ENCODE peak calls at places on chromosome 21, in eight cellular contexts. One of them, this sample, is unnamed.
A peak's percentile ranks its signal among the peaks of the same experiment; 100 is the strongest.

GRCh38 chr21:34133802-34134201 is 60.4 kb downstream of the MRPS6 start:
- DNase-seq in tibial artery: no peak
- DNase-seq in GM23248: no peak
- DNase-seq in spleen: no peak
- DNase-seq in CD4-positive, alpha-beta memory T cell: no peak
- DNase-seq in pancreas: no peak
- DNase-seq in aorta: no peak
- DNase-seq in uterus: no peak
- DNase-seq in this sample: no peak

GRCh38 chr21:29163381-29164115 is 33.1 kb downstream of the MAP3K7CL start:
- DNase-seq in tibial artery: no peak
- DNase-seq in GM23248: peak; percentile 44
- DNase-seq in spleen: no peak
- DNase-seq in CD4-positive, alpha-beta memory T cell: no peak
- DNase-seq in pancreas: no peak
- DNase-seq in aorta: no peak
- DNase-seq in uterus: no peak
- DNase-seq in this sample: no peak

GRCh38 chr21:29130234-29130993 is at the start of gene MAP3K7CL:
- DNase-seq in tibial artery: peak; percentile 67
- DNase-seq in GM23248: peak; percentile 100
- DNase-seq in spleen: no peak
- DNase-seq in CD4-positive, alpha-beta memory T cell: no peak
- DNase-seq in pancreas: no peak
- DNase-seq in aorta: peak; percentile 89
- DNase-seq in uterus: peak; percentile 63
- DNase-seq in this sample: peak; percentile 23

GRCh38 chr21:43359081-43359822 is 67.7 kb downstream of the SIK1 start:
- DNase-seq in tibial artery: no peak
- DNase-seq in GM23248: no peak
- DNase-seq in spleen: no peak
- DNase-seq in CD4-positive, alpha-beta memory T cell: no peak
- DNase-seq in pancreas: no peak
- DNase-seq in aorta: no peak
- DNase-seq in uterus: no peak
- DNase-seq in this sample: peak; percentile 10

GRCh38 chr21:16573581-16573980 is 843.8 kb downstream of the USP25 start:
- DNase-seq in tibial artery: no peak
- DNase-seq in GM23248: peak; percentile 69
- DNase-seq in spleen: no peak
- DNase-seq in CD4-positive, alpha-beta memory T cell: no peak
- DNase-seq in pancreas: no peak
- DNase-seq in aorta: no peak
- DNase-seq in uterus: no peak
- DNase-seq in this sample: no peak

GRCh38 chr21:38181101-38181500 is 75.7 kb upstream of the KCNJ15 start:
- DNase-seq in tibial artery: no peak
- DNase-seq in GM23248: peak; percentile 63
- DNase-seq in spleen: no peak
- DNase-seq in CD4-positive, alpha-beta memory T cell: no peak
- DNase-seq in pancreas: no peak
- DNase-seq in aorta: no peak
- DNase-seq in uterus: no peak
- DNase-seq in this sample: no peak

GRCh38 chr21:33670076-33670475 is 27.8 kb downstream of the ITSN1 start:
- DNase-seq in tibial artery: no peak
- DNase-seq in GM23248: peak; percentile 55
- DNase-seq in spleen: no peak
- DNase-seq in CD4-positive, alpha-beta memory T cell: no peak
- DNase-seq in pancreas: no peak
- DNase-seq in aorta: no peak
- DNase-seq in uterus: no peak
- DNase-seq in this sample: no peak

GRCh38 chr21:33266784-33267135 is 593 bp downstream of the IL10RB start:
- DNase-seq in tibial artery: no peak
- DNase-seq in GM23248: peak; percentile 34
- DNase-seq in spleen: peak; percentile 88
- DNase-seq in CD4-positive, alpha-beta memory T cell: no peak
- DNase-seq in pancreas: no peak
- DNase-seq in aorta: no peak
- DNase-seq in uterus: no peak
- DNase-seq in this sample: no peak

GRCh38 chr21:27677547-27677946 is 710.7 kb upstream of the ADAMTS5 start:
- DNase-seq in tibial artery: no peak
- DNase-seq in GM23248: no peak
- DNase-seq in spleen: no peak
- DNase-seq in CD4-positive, alpha-beta memory T cell: no peak
- DNase-seq in pancreas: no peak
- DNase-seq in aorta: no peak
- DNase-seq in uterus: no peak
- DNase-seq in this sample: no peak

GRCh38 chr21:26148834-26149354 is 21.7 kb downstream of the APP start:
- DNase-seq in tibial artery: no peak
- DNase-seq in GM23248: peak; percentile 81
- DNase-seq in spleen: no peak
- DNase-seq in CD4-positive, alpha-beta memory T cell: no peak
- DNase-seq in pancreas: no peak
- DNase-seq in aorta: no peak
- DNase-seq in uterus: no peak
- DNase-seq in this sample: no peak
- H3K4me1 ChIP-seq in tibial artery: no peaks in the 10 kb centered on the region
- H3K4me1 ChIP-seq in GM23248: peaks cover 26% of the 10 kb centered on the region
- H3K4me1 ChIP-seq in spleen: peaks cover 24% of the 10 kb centered on the region
- H3K4me1 ChIP-seq in CD4-positive, alpha-beta memory T cell: peaks cover 18% of the 10 kb centered on the region
- H3K4me1 ChIP-seq in pancreas: peaks cover 30% of the 10 kb centered on the region
- H3K4me1 ChIP-seq in aorta: peaks cover 4% of the 10 kb centered on the region
- H3K4me1 ChIP-seq in uterus: peaks cover 2% of the 10 kb centered on the region
- H3K4me1 ChIP-seq in this sample: peaks cover 18% of the 10 kb centered on the region

DNA sequence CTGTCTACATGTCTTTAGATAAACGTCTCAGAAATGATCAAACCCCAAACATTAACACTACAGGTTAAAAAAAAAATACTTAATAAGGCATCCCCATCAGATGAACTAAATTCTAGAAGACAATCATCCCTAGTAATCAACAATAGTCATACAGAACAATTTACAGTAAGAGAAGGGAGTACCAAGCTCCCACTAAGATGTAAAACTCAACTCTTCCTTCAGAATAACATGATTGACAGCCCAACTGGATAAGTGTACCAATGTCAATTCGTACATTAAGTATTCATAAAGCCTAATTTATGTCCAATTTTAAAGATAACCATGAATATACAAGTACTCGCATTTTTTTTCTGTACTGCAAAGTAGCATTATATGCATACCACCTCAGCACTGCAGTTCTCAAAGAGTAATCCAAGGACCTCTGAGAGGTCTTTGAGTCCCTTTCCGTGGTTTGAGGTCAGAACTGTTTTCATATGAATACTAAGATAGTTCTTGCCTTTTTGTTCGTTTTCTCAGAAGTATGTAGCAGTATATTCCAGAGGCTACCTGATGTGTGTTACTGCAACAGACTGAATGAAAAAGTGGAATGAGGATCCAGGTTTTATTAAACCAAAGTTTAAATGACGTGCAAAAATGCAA is 6.6 kb downstream of the SCAF4 start:
- DNase-seq in tibial artery: no peak
- DNase-seq in GM23248: no peak
- DNase-seq in spleen: no peak
- DNase-seq in CD4-positive, alpha-beta memory T cell: no peak
- DNase-seq in pancreas: no peak
- DNase-seq in aorta: no peak
- DNase-seq in uterus: no peak
- DNase-seq in this sample: no peak
- H3K4me1 ChIP-seq in tibial artery: no peaks in the 10 kb centered on the region
- H3K4me1 ChIP-seq in GM23248: peaks cover 17% of the 10 kb centered on the region
- H3K4me1 ChIP-seq in spleen: peaks cover 98% of the 10 kb centered on the region
- H3K4me1 ChIP-seq in CD4-positive, alpha-beta memory T cell: peaks cover 87% of the 10 kb centered on the region
- H3K4me1 ChIP-seq in pancreas: peaks cover 37% of the 10 kb centered on the region
- H3K4me1 ChIP-seq in aorta: no peaks in the 10 kb centered on the region
- H3K4me1 ChIP-seq in uterus: peaks cover 20% of the 10 kb centered on the region
- H3K4me1 ChIP-seq in this sample: peaks cover 33% of the 10 kb centered on the region

GRCh38 chr21:45529785-45530422 is 12.3 kb downstream of the SLC19A1 start:
- DNase-seq in tibial artery: no peak
- DNase-seq in GM23248: no peak
- DNase-seq in spleen: peak; percentile 23
- DNase-seq in CD4-positive, alpha-beta memory T cell: no peak
- DNase-seq in pancreas: no peak
- DNase-seq in aorta: peak; percentile 21
- DNase-seq in uterus: no peak
- DNase-seq in this sample: no peak

GRCh38 chr21:45528981-45529784 is 13.1 kb downstream of the SLC19A1 start:
- DNase-seq in tibial artery: no peak
- DNase-seq in GM23248: no peak
- DNase-seq in spleen: peak; percentile 75
- DNase-seq in CD4-positive, alpha-beta memory T cell: no peak
- DNase-seq in pancreas: peak; percentile 14
- DNase-seq in aorta: peak; percentile 61
- DNase-seq in uterus: no peak
- DNase-seq in this sample: no peak

GRCh38 chr21:45525910-45526306 is 16.3 kb downstream of the SLC19A1 start:
- DNase-seq in tibial artery: no peak
- DNase-seq in GM23248: no peak
- DNase-seq in spleen: peak; percentile 64
- DNase-seq in CD4-positive, alpha-beta memory T cell: no peak
- DNase-seq in pancreas: peak; percentile 17
- DNase-seq in aorta: peak; percentile 60
- DNase-seq in uterus: no peak
- DNase-seq in this sample: peak; percentile 7

GRCh38 chr21:45530423-45531113 is 11.7 kb downstream of the SLC19A1 start:
- DNase-seq in tibial artery: no peak
- DNase-seq in GM23248: no peak
- DNase-seq in spleen: peak; percentile 71
- DNase-seq in CD4-positive, alpha-beta memory T cell: no peak
- DNase-seq in pancreas: peak; percentile 18
- DNase-seq in aorta: peak; percentile 71
- DNase-seq in uterus: no peak
- DNase-seq in this sample: no peak

GRCh38 chr21:45528028-45528705 is 14.1 kb downstream of the SLC19A1 start:
- DNase-seq in tibial artery: no peak
- DNase-seq in GM23248: no peak
- DNase-seq in spleen: peak; percentile 59
- DNase-seq in CD4-positive, alpha-beta memory T cell: no peak
- DNase-seq in pancreas: peak; percentile 3
- DNase-seq in aorta: peak; percentile 68
- DNase-seq in uterus: no peak
- DNase-seq in this sample: no peak
- H3K4me1 ChIP-seq in tibial artery: no peaks in the 10 kb centered on the region
- H3K4me1 ChIP-seq in GM23248: no peaks in the 10 kb centered on the region
- H3K4me1 ChIP-seq in spleen: peaks cover 29% of the 10 kb centered on the region
- H3K4me1 ChIP-seq in CD4-positive, alpha-beta memory T cell: peaks cover 8% of the 10 kb centered on the region
- H3K4me1 ChIP-seq in pancreas: peaks cover 6% of the 10 kb centered on the region
- H3K4me1 ChIP-seq in aorta: no peaks in the 10 kb centered on the region
- H3K4me1 ChIP-seq in uterus: no peaks in the 10 kb centered on the region
- H3K4me1 ChIP-seq in this sample: peaks cover under 1% of the 10 kb centered on the region

GRCh38 chr21:39644069-39644468 is 31.3 kb downstream of the B3GALT5 start:
- DNase-seq in tibial artery: no peak
- DNase-seq in GM23248: no peak
- DNase-seq in spleen: no peak
- DNase-seq in CD4-positive, alpha-beta memory T cell: no peak
- DNase-seq in pancreas: no peak
- DNase-seq in aorta: no peak
- DNase-seq in uterus: no peak
- DNase-seq in this sample: no peak
- H3K4me1 ChIP-seq in tibial artery: no peaks in the 10 kb centered on the region
- H3K4me1 ChIP-seq in GM23248: no peaks in the 10 kb centered on the region
- H3K4me1 ChIP-seq in spleen: no peaks in the 10 kb centered on the region
- H3K4me1 ChIP-seq in CD4-positive, alpha-beta memory T cell: no peaks in the 10 kb centered on the region
- H3K4me1 ChIP-seq in pancreas: peaks cover 42% of the 10 kb centered on the region
- H3K4me1 ChIP-seq in aorta: no peaks in the 10 kb centered on the region
- H3K4me1 ChIP-seq in uterus: no peaks in the 10 kb centered on the region
- H3K4me1 ChIP-seq in this sample: no peaks in the 10 kb centered on the region

DNA sequence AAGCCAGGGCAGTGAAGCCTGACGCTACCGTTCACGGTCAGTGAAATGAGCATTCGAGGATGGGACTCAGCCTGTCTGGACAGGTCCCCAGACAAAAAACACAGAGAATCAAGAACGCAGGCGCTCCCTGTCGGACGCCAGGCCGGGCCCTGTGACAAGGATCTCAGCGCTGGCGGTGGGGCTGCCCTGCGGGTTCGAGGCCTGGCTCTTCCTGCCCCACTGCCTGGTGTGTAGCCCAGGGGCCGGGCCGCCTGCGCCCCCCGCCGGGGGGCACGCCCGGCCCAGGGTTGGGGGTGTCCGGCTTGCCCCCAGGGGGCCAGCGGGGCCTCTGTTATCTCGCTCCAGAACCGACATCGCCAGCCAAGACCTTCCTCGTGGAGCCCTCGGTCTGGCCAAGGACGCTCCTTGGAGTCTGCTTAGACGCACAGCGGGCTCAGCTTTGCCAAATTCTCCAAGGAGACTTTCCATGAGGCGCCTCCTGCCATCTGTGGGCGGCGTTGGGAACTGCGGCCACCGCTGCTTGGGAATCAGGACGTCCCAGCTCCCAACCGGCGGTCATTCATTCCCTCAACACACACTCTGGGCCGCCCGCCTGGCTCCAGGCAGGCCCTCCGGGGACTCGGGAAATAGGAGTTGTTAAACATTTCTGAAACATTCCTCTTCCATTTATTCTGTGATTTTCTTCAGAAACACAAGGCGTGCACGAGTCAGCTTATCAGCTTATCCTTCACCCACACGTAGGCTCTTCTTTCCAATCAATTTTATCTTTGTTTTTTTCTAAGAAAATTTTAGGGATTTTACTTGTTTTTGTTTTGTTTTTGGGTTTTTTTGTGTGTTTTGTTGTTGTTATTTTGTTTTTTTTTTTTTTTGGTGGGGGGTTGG is 11.3 kb upstream of the RIPK4 start:
- DNase-seq in tibial artery: peak; percentile 92
- DNase-seq in GM23248: peak; percentile 97
- DNase-seq in spleen: no peak
- DNase-seq in CD4-positive, alpha-beta memory T cell: no peak
- DNase-seq in pancreas: peak; percentile 91
- DNase-seq in aorta: peak; percentile 97
- DNase-seq in uterus: peak; percentile 85
- DNase-seq in this sample: peak; percentile 85
- H3K4me1 ChIP-seq in tibial artery: no peaks in the 10 kb centered on the region
- H3K4me1 ChIP-seq in GM23248: peaks cover 7% of the 10 kb centered on the region
- H3K4me1 ChIP-seq in spleen: peaks cover 8% of the 10 kb centered on the region
- H3K4me1 ChIP-seq in CD4-positive, alpha-beta memory T cell: no peaks in the 10 kb centered on the region
- H3K4me1 ChIP-seq in pancreas: peaks cover 20% of the 10 kb centered on the region
- H3K4me1 ChIP-seq in aorta: no peaks in the 10 kb centered on the region
- H3K4me1 ChIP-seq in uterus: no peaks in the 10 kb centered on the region
- H3K4me1 ChIP-seq in this sample: peaks cover 9% of the 10 kb centered on the region